ENCODE peak calls at places on chromosomes 12 and 14, in eight cellular contexts. L is T-helper 1 cell, S is T follicular helper cell, I is GDM1, B is pons, H is epithelial cell of esophagus, A is left lobe of liver, Q is left kidney. K is an unnamed sample.

GRCh38 chr12:55930771-55931316 is at the start of gene DGKA:
- DNase-seq in B (peak), Q (peak), I (peak), H (peak), L (peak), S (peak), A (no peak), K (peak)

GRCh38 chr12:25332143-25332542 is 81.4 kb upstream of the KRAS start:
- DNase-seq in L (no peak), Q (no peak), B (no peak), A (no peak), H (no peak), I (no peak), S (no peak), K (no peak)

GRCh38 chr14:37083599-37083998 is 88.8 kb downstream of the SLC25A21 start:
- DNase-seq in Q (no peak), S (no peak), A (no peak), I (no peak), B (no peak), L (no peak), H (no peak), K (no peak)

GRCh38 chr14:22300646-22301045 is 288.4 kb downstream of the DAD1 start:
- DNase-seq in B (no peak), S (no peak), H (no peak), I (no peak), L (no peak), Q (no peak), A (no peak), K (no peak)

GRCh38 chr14:35414365-35414764 is 9.8 kb upstream of the NFKBIA start:
- DNase-seq in L (no peak), A (no peak), Q (peak), H (no peak), B (no peak), S (no peak), I (no peak), K (peak)

GRCh38 chr12:93237235-93237915 is 140.3 kb upstream of the NUDT4 start:
- DNase-seq in B (no peak), I (no peak), A (peak), H (peak), S (no peak), L (no peak), Q (no peak), K (no peak)

GRCh38 chr12:44227601-44228000 is 391.7 kb downstream of the TMEM117 start:
- DNase-seq in Q (no peak), B (peak), S (no peak), I (no peak), H (peak), A (no peak), L (no peak), K (no peak)

GRCh38 chr14:63689132-63689531 is 38.7 kb downstream of the SGPP1 start:
- DNase-seq in H (no peak), I (no peak), B (no peak), A (no peak), Q (no peak), L (no peak), S (no peak), K (no peak)

GRCh38 chr14:95222151-95222631 is 64.9 kb upstream of the DICER1 start:
- DNase-seq in I (no peak), B (no peak), A (no peak), H (peak), L (no peak), S (no peak), Q (peak), K (peak)

GRCh38 chr12:123671876-123672275 is 963 bp downstream of the TCTN2 start:
- DNase-seq in I (no peak), Q (peak), B (no peak), A (no peak), S (no peak), H (peak), L (no peak), K (no peak)

GRCh38 chr12:105331805-105332251 is 1.3 kb downstream of the C12orf75 start:
- DNase-seq in H (peak), S (no peak), B (no peak), A (no peak), Q (no peak), I (no peak), L (peak), K (peak)

GRCh38 chr14:23694085-23694975 is 58.2 kb downstream of the DHRS2 start:
- DNase-seq in S (no peak), I (no peak), L (peak), Q (peak), B (no peak), A (no peak), H (peak), K (no peak)

GRCh38 chr14:72613196-72613974 is 280.5 kb downstream of the DPF3 start:
- DNase-seq in L (no peak), I (no peak), H (peak), A (peak), Q (peak), S (no peak), B (no peak), K (no peak)

GRCh38 chr12:52050771-52051541 is at the start of gene NR4A1:
- DNase-seq in H (peak), A (peak), B (peak), Q (peak), L (peak), S (peak), I (peak), K (peak)

GRCh38 chr14:91303091-91303923 is 58.8 kb upstream of the GPR68 start:
- DNase-seq in A (no peak), B (no peak), H (peak), L (peak), Q (peak), I (peak), S (peak), K (no peak)

GRCh38 chr12:67394600-67394999 is 125.4 kb downstream of the CAND1 start:
- DNase-seq in Q (peak), I (no peak), S (no peak), A (no peak), B (peak), L (no peak), H (peak), K (peak)

GRCh38 chr12:108849653-108850052 is 7.7 kb downstream of the SSH1 start:
- DNase-seq in Q (no peak), L (no peak), H (no peak), S (no peak), I (no peak), B (no peak), A (no peak), K (no peak)

GRCh38 chr12:115872919-115873357 is 404.6 kb downstream of the MED13L start:
- DNase-seq in A (no peak), Q (peak), L (no peak), S (no peak), B (no peak), H (peak), I (no peak), K (no peak)

GRCh38 chr14:36207500-36207899 is 31.0 kb upstream of the PTCSC3 start:
- DNase-seq in B (peak), L (no peak), S (no peak), A (no peak), I (no peak), Q (no peak), H (peak), K (no peak)

GRCh38 chr12:6199531-6200265 is 502 bp upstream of the CD9 start:
- DNase-seq in H (peak), L (no peak), A (no peak), I (no peak), Q (peak), B (no peak), S (no peak), K (no peak)

GRCh38 chr12:58105225-58106119 is 164.1 kb downstream of the ATP23 start:
- DNase-seq in L (no peak), S (no peak), I (no peak), H (peak), B (no peak), Q (no peak), A (no peak), K (peak)

GRCh38 chr12:26451763-26452162 is 256.4 kb downstream of the SSPN start:
- DNase-seq in L (no peak), S (no peak), B (no peak), Q (no peak), H (no peak), A (no peak), I (no peak), K (no peak)

GRCh38 chr12:129385637-129385990 is 518.2 kb downstream of the TMEM132D start:
- DNase-seq in L (no peak), S (no peak), Q (no peak), I (no peak), H (no peak), A (no peak), B (no peak), K (no peak)

GRCh38 chr12:6644903-6645302 is 2.3 kb downstream of the ACRBP start:
- DNase-seq in A (no peak), Q (peak), S (no peak), B (no peak), L (no peak), H (no peak), I (no peak), K (no peak)

GRCh38 chr12:26623136-26623535 is 209.9 kb downstream of the ITPR2 start:
- DNase-seq in S (no peak), L (no peak), A (no peak), I (no peak), Q (no peak), B (no peak), H (peak), K (no peak)

GRCh38 chr12:31895449-31896150 is 63.6 kb upstream of the RESF1 start:
- DNase-seq in Q (no peak), B (no peak), L (no peak), A (no peak), H (no peak), I (no peak), S (no peak), K (no peak)

GRCh38 chr12:100995201-100995600 is 200.6 kb downstream of the ANO4 start:
- DNase-seq in I (no peak), Q (no peak), S (no peak), A (no peak), B (no peak), H (peak), L (no peak), K (peak)

GRCh38 chr12:131613678-131614077 is 97.2 kb upstream of the SFSWAP start:
- DNase-seq in A (no peak), B (no peak), L (no peak), Q (no peak), S (no peak), H (no peak), I (no peak), K (no peak)

K was measured in brain microvascular endothelial cell.